ENCODE peak calls at places on chromosomes 4 and X, in eight cellular contexts. One of them, this sample, is unnamed.
A peak's percentile ranks its signal among the peaks of the same experiment; 100 is the strongest.

GRCh38 chr4:53563824-53564223 is 27.5 kb downstream of the LNX1 start:
- DNase-seq in lung: no peak
- DNase-seq in HuH-7: no peak
- DNase-seq in kidney epithelial cell: no peak
- DNase-seq in Right ventricle myocardium superior: no peak
- DNase-seq in stimulated activated CD4-positive, alpha-beta T cell treated with anti-CD3 and anti-CD28 coated beads, Interleukin-15, amount 100 ng/mL, for 48 hours: peak; percentile 9
- DNase-seq in C1 segment of cervical spinal cord: no peak
- DNase-seq in fibroblast of lung: peak; percentile 98
- DNase-seq in this sample: no peak

GRCh38 chr4:109810580-109811387 is 4.8 kb upstream of the GAR1 start:
- DNase-seq in lung: no peak
- DNase-seq in HuH-7: no peak
- DNase-seq in kidney epithelial cell: no peak
- DNase-seq in Right ventricle myocardium superior: no peak
- DNase-seq in stimulated activated CD4-positive, alpha-beta T cell treated with anti-CD3 and anti-CD28 coated beads, Interleukin-15, amount 100 ng/mL, for 48 hours: no peak
- DNase-seq in C1 segment of cervical spinal cord: no peak
- DNase-seq in fibroblast of lung: no peak
- DNase-seq in this sample: no peak

GRCh38 chrX:55489315-55490009 is at the start of gene USP51:
- DNase-seq in lung: peak; percentile 33
- DNase-seq in HuH-7: no peak
- DNase-seq in kidney epithelial cell: no peak
- DNase-seq in Right ventricle myocardium superior: peak; percentile 45
- DNase-seq in stimulated activated CD4-positive, alpha-beta T cell treated with anti-CD3 and anti-CD28 coated beads, Interleukin-15, amount 100 ng/mL, for 48 hours: no peak
- DNase-seq in C1 segment of cervical spinal cord: no peak
- DNase-seq in fibroblast of lung: peak; percentile 20
- DNase-seq in this sample: no peak

GRCh38 chrX:138756234-138756633 is 44.7 kb upstream of the FGF13 start:
- DNase-seq in lung: no peak
- DNase-seq in HuH-7: no peak
- DNase-seq in kidney epithelial cell: peak; percentile 43
- DNase-seq in Right ventricle myocardium superior: peak; percentile 34
- DNase-seq in stimulated activated CD4-positive, alpha-beta T cell treated with anti-CD3 and anti-CD28 coated beads, Interleukin-15, amount 100 ng/mL, for 48 hours: no peak
- DNase-seq in C1 segment of cervical spinal cord: no peak
- DNase-seq in fibroblast of lung: peak; percentile 78
- DNase-seq in this sample: no peak

GRCh38 chr4:73172166-73172565 is 86.4 kb downstream of the ANKRD17 start:
- DNase-seq in lung: no peak
- DNase-seq in HuH-7: no peak
- DNase-seq in kidney epithelial cell: no peak
- DNase-seq in Right ventricle myocardium superior: no peak
- DNase-seq in stimulated activated CD4-positive, alpha-beta T cell treated with anti-CD3 and anti-CD28 coated beads, Interleukin-15, amount 100 ng/mL, for 48 hours: no peak
- DNase-seq in C1 segment of cervical spinal cord: no peak
- DNase-seq in fibroblast of lung: peak; percentile 3
- DNase-seq in this sample: no peak

GRCh38 chr4:5892321-5893012 is 419 bp downstream of the CRMP1 start:
- DNase-seq in lung: no peak
- DNase-seq in HuH-7: no peak
- DNase-seq in kidney epithelial cell: no peak
- DNase-seq in Right ventricle myocardium superior: no peak
- DNase-seq in stimulated activated CD4-positive, alpha-beta T cell treated with anti-CD3 and anti-CD28 coated beads, Interleukin-15, amount 100 ng/mL, for 48 hours: no peak
- DNase-seq in C1 segment of cervical spinal cord: no peak
- DNase-seq in fibroblast of lung: no peak
- DNase-seq in this sample: no peak

GRCh38 chr4:66000500-66001117 is 330.3 kb upstream of the EPHA5 start:
- DNase-seq in lung: no peak
- DNase-seq in HuH-7: no peak
- DNase-seq in kidney epithelial cell: no peak
- DNase-seq in Right ventricle myocardium superior: no peak
- DNase-seq in stimulated activated CD4-positive, alpha-beta T cell treated with anti-CD3 and anti-CD28 coated beads, Interleukin-15, amount 100 ng/mL, for 48 hours: no peak
- DNase-seq in C1 segment of cervical spinal cord: no peak
- DNase-seq in fibroblast of lung: peak; percentile 56
- DNase-seq in this sample: no peak

GRCh38 chrX:105837227-105837626 is 14.9 kb downstream of the NRK start:
- DNase-seq in lung: no peak
- DNase-seq in HuH-7: no peak
- DNase-seq in kidney epithelial cell: peak; percentile 80
- DNase-seq in Right ventricle myocardium superior: peak; percentile 55
- DNase-seq in stimulated activated CD4-positive, alpha-beta T cell treated with anti-CD3 and anti-CD28 coated beads, Interleukin-15, amount 100 ng/mL, for 48 hours: no peak
- DNase-seq in C1 segment of cervical spinal cord: no peak
- DNase-seq in fibroblast of lung: peak; percentile 88
- DNase-seq in this sample: no peak

GRCh38 chrX:133465254-133465653 is 50.0 kb upstream of the GPC4 start:
- DNase-seq in lung: no peak
- DNase-seq in HuH-7: no peak
- DNase-seq in kidney epithelial cell: no peak
- DNase-seq in Right ventricle myocardium superior: no peak
- DNase-seq in stimulated activated CD4-positive, alpha-beta T cell treated with anti-CD3 and anti-CD28 coated beads, Interleukin-15, amount 100 ng/mL, for 48 hours: no peak
- DNase-seq in C1 segment of cervical spinal cord: no peak
- DNase-seq in fibroblast of lung: no peak
- DNase-seq in this sample: no peak

GRCh38 chr4:86720508-86721068 is 126.5 kb downstream of the PTPN13 start:
- DNase-seq in lung: no peak
- DNase-seq in HuH-7: no peak
- DNase-seq in kidney epithelial cell: no peak
- DNase-seq in Right ventricle myocardium superior: no peak
- DNase-seq in stimulated activated CD4-positive, alpha-beta T cell treated with anti-CD3 and anti-CD28 coated beads, Interleukin-15, amount 100 ng/mL, for 48 hours: no peak
- DNase-seq in C1 segment of cervical spinal cord: no peak
- DNase-seq in fibroblast of lung: peak; percentile 61
- DNase-seq in this sample: no peak

GRCh38 chr4:76570141-76570989 is 135.3 kb downstream of the SHROOM3 start:
- DNase-seq in lung: no peak
- DNase-seq in HuH-7: no peak
- DNase-seq in kidney epithelial cell: peak; percentile 63
- DNase-seq in Right ventricle myocardium superior: no peak
- DNase-seq in stimulated activated CD4-positive, alpha-beta T cell treated with anti-CD3 and anti-CD28 coated beads, Interleukin-15, amount 100 ng/mL, for 48 hours: no peak
- DNase-seq in C1 segment of cervical spinal cord: no peak
- DNase-seq in fibroblast of lung: peak; percentile 89
- DNase-seq in this sample: no peak

GRCh38 chr4:128349921-128350320 is 62.3 kb upstream of the PGRMC2 start:
- DNase-seq in lung: no peak
- DNase-seq in HuH-7: peak; percentile 4
- DNase-seq in kidney epithelial cell: no peak
- DNase-seq in Right ventricle myocardium superior: no peak
- DNase-seq in stimulated activated CD4-positive, alpha-beta T cell treated with anti-CD3 and anti-CD28 coated beads, Interleukin-15, amount 100 ng/mL, for 48 hours: no peak
- DNase-seq in C1 segment of cervical spinal cord: no peak
- DNase-seq in fibroblast of lung: peak; percentile 81
- DNase-seq in this sample: no peak

GRCh38 chr4:73006286-73006990 is 63.1 kb downstream of the COX18 start:
- DNase-seq in lung: no peak
- DNase-seq in HuH-7: no peak
- DNase-seq in kidney epithelial cell: no peak
- DNase-seq in Right ventricle myocardium superior: no peak
- DNase-seq in stimulated activated CD4-positive, alpha-beta T cell treated with anti-CD3 and anti-CD28 coated beads, Interleukin-15, amount 100 ng/mL, for 48 hours: no peak
- DNase-seq in C1 segment of cervical spinal cord: no peak
- DNase-seq in fibroblast of lung: no peak
- DNase-seq in this sample: no peak